ENCODE peak calls at places on chromosomes 11 and 22, in nine cellular contexts. R is psoas muscle, A is lower lobe of right lung, T is gastrocnemius medialis, C is osteoblast, O is IMR-90, V is mammary epithelial cell, U is transverse colon, W is heart right ventricle. E is an unnamed sample.

GRCh38 chr11:72475359-72475758 is 41.0 kb upstream of the CLPB start:
- DNase-seq in R (no peak), A (no peak), T (no peak), C (no peak), O (no peak), V (peak; percentile 34), U (no peak), W (no peak), E (no peak)

GRCh38 chr22:48741540-48741939 is 1086.1 kb downstream of the BRD1 start:
- DNase-seq in R (no peak), A (no peak), T (no peak), C (peak; percentile 66), O (no peak), V (no peak), U (no peak), W (no peak), E (peak; percentile 2)

GRCh38 chr11:7436657-7437056 is 48.6 kb upstream of the OLFML1 start:
- DNase-seq in R (no peak), A (no peak), T (no peak), C (no peak), O (no peak), V (no peak), U (no peak), W (no peak), E (no peak)

GRCh38 chr11:119491753-119492455 is 68.9 kb upstream of the THY1 start:
- DNase-seq in R (no peak), A (no peak), T (no peak), C (peak; percentile 87), O (peak; percentile 12), V (no peak), U (no peak), W (no peak), E (no peak)

GRCh38 chr11:131066551-131066950 is 150.3 kb upstream of the SNX19 start:
- DNase-seq in R (no peak), A (no peak), T (no peak), C (no peak), O (no peak), V (no peak), U (no peak), W (no peak), E (no peak)

GRCh38 chr11:46299425-46300067 is 22.1 kb downstream of the CREB3L1 start:
- DNase-seq in R (no peak), A (no peak), T (no peak), C (peak; percentile 91), O (peak; percentile 61), V (no peak), U (no peak), W (no peak), E (no peak)

GRCh38 chr11:77038029-77038824 is 4.0 kb downstream of the B3GNT6 start:
- DNase-seq in R (no peak), A (no peak), T (no peak), C (peak; percentile 82), O (peak; percentile 29), V (no peak), U (no peak), W (no peak), E (no peak)

GRCh38 chr11:27290261-27290660 is 72.8 kb downstream of the CCDC34 start:
- DNase-seq in R (no peak), A (no peak), T (no peak), C (peak; percentile 34), O (no peak), V (no peak), U (no peak), W (no peak), E (no peak)

GRCh38 chr22:47158457-47158856 is 396.0 kb downstream of the TBC1D22A start:
- DNase-seq in R (peak; percentile 30), A (peak; percentile 23), T (no peak), C (no peak), O (no peak), V (no peak), U (no peak), W (peak; percentile 10), E (no peak)

DNA sequence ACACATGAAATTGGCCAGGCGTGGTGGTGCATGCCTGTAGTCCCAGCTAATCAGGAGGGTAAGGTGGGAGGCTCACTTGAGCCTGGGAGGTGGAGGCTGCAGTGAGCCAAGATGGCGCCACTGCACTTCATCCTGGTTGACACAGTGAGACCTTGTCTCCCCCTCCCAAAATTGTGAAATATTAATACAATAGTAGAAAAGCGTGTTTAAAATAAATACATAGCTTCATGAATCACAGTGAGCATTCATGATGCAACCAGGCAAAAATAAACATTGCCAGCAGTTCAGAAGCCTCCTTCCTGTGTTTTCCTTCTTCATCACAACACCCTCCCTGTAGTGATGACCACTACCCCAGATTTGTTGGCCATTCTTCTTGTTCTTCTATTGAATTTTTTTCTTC is 4.3 kb upstream of the TEAD1 start:
- DNase-seq in R (no peak), A (no peak), T (no peak), C (no peak), O (peak; percentile 81), V (peak; percentile 8), U (no peak), W (no peak), E (no peak)
- H3K4me1 ChIP-seq in R (no peaks in the 10 kb centered on the region), A (peaks cover 8% of the 10 kb centered on the region), T (no peaks in the 10 kb centered on the region), C (peaks cover 6% of the 10 kb centered on the region), O (no peaks in the 10 kb centered on the region), V (peaks cover 9% of the 10 kb centered on the region), U (peaks cover 7% of the 10 kb centered on the region), W (no peaks in the 10 kb centered on the region), E (no peaks in the 10 kb centered on the region)

GRCh38 chr11:1013628-1013935 is 22.9 kb downstream of the MUC6 start:
- DNase-seq in R (no peak), A (no peak), T (no peak), C (no peak), O (no peak), V (no peak), U (no peak), W (no peak), E (no peak)

GRCh38 chr11:1015826-1016565 is 20.5 kb downstream of the MUC6 start:
- DNase-seq in R (no peak), A (no peak), T (no peak), C (no peak), O (no peak), V (no peak), U (no peak), W (no peak), E (no peak)

GRCh38 chr11:1015064-1015463 is 21.5 kb downstream of the MUC6 start:
- DNase-seq in R (no peak), A (no peak), T (no peak), C (no peak), O (no peak), V (no peak), U (no peak), W (no peak), E (no peak)

GRCh38 chr11:1012740-1013627 is 23.5 kb downstream of the MUC6 start:
- DNase-seq in R (no peak), A (no peak), T (no peak), C (no peak), O (no peak), V (no peak), U (no peak), W (no peak), E (no peak)

DNA sequence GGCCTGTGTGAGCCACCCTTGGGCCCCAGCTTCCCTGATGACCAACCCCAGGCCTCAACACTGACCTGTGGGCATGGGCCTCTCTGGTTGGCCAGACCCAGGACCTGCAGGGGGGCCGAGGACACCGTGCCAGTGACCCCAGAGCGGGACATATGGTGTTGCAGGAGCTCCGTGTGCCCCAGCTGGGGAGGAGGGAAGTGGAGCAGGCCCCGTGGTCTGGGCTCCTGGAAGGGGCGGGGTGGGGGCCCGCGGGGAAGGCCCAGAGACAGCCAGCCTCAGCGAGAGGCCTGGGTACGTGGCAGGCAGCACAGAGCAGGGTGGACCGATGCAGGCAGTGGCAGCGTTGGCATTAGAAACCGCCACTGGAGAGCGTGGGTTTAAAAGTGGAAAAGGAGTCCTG is 22.2 kb downstream of the MUC6 start:
- DNase-seq in R (no peak), A (no peak), T (no peak), C (no peak), O (no peak), V (no peak), U (no peak), W (no peak), E (no peak)
- TF ChIP-seq CTCF in R (no peak), A (no peak), T (no peak), C (no peak), O (no peak), V (no peak), U (no peak), W (no peak), E (no peak)

DNA sequence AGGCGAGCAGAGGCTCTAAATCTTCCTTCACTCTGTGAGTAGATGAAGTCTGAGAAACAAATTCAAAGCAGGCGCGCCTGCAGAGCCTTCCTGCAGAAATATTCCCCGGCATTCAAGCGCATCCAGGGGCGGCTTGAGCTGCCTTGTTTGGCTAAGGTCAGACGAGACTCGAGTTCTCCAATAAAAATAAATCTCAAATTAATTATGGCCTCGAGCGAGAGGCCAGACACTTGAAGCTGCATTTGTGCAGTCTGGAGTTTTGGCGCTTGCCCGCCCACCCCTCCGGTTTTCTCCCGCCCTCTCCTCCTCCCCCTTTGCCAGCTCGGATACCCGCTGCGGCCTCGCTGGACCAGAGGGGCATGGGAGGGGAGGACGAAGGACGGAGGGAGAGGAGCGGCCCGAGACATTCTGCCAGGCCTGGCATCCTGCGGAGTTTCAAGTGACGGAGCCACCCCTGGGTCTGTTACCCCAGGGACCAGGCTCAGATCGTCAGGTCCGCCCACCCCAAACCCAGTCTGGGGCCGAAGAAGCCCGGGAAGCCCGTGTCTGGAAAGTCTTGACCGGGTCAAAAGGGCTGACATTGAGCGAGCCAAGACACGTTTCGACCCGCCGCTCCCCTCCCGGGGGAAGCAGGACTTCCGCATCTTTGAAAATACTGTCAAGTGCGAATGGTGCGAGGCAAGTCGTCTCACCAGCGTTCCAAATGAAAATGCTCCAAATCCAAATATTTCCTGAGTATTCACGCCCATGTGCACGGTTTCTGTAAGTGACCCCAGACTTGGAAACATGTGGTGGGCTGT is 3.7 kb upstream of the FLI1 start:
- DNase-seq in R (no peak), A (peak; percentile 48), T (no peak), C (peak; percentile 92), O (no peak), V (no peak), U (no peak), W (peak; percentile 40), E (no peak)
- H3K4me3 ChIP-seq in R (peak overlapping the region; percentile 74), A (peak overlapping the region; percentile 17), T (peak overlapping the region; percentile 37), C (peak overlapping the region; percentile 68), O (no peak overlapping the region), V (no peak overlapping the region), U (no peak overlapping the region), W (peak overlapping the region; percentile 46), E (no peak overlapping the region)

GRCh38 chr22:36083056-36083455 is 54.4 kb upstream of the RBFOX2 start:
- DNase-seq in R (no peak), A (no peak), T (no peak), C (no peak), O (no peak), V (no peak), U (no peak), W (no peak), E (no peak)

GRCh38 chr22:36084717-36085116 is 56.1 kb upstream of the RBFOX2 start:
- DNase-seq in R (no peak), A (no peak), T (no peak), C (peak; percentile 21), O (no peak), V (no peak), U (no peak), W (no peak), E (no peak)

GRCh38 chr22:36079041-36079440 is 50.4 kb upstream of the RBFOX2 start:
- DNase-seq in R (no peak), A (no peak), T (no peak), C (no peak), O (no peak), V (no peak), U (no peak), W (no peak), E (no peak)

GRCh38 chr22:36077261-36077660 is 48.6 kb upstream of the RBFOX2 start:
- DNase-seq in R (no peak), A (no peak), T (no peak), C (peak; percentile 17), O (peak; percentile 29), V (peak; percentile 63), U (no peak), W (no peak), E (no peak)

GRCh38 chr22:36081023-36081431 is 52.4 kb upstream of the RBFOX2 start:
- DNase-seq in R (no peak), A (no peak), T (no peak), C (peak; percentile 96), O (peak; percentile 98), V (peak; percentile 69), U (peak; percentile 26), W (no peak), E (peak; percentile 31)
- H3K4me1 ChIP-seq in R (no peaks in the 10 kb centered on the region), A (no peaks in the 10 kb centered on the region), T (no peaks in the 10 kb centered on the region), C (peaks cover 13% of the 10 kb centered on the region), O (peaks cover 2% of the 10 kb centered on the region), V (peaks cover 14% of the 10 kb centered on the region), U (no peaks in the 10 kb centered on the region), W (no peaks in the 10 kb centered on the region), E (no peaks in the 10 kb centered on the region)